ENCODE peak calls at places on chromosomes 13 and 19, in six cellular contexts. N is adrenal gland; V is body of pancreas; W is CD8-positive, alpha-beta T cell; L is fibroblast of pulmonary artery; K is breast epithelium. F is an unnamed sample.

GRCh38 chr19:13790354-13790753 is 4.9 kb upstream of the ZSWIM4 start:
- DNase-seq in L (no peak), K (no peak), W (no peak), N (no peak), V (no peak), F (no peak)

GRCh38 chr13:99314640-99315176 is 7.5 kb upstream of the GPR183 start:
- DNase-seq in K (no peak), V (no peak), W (no peak), N (no peak), L (peak), F (no peak)

GRCh38 chr19:20928371-20928770 is 5.3 kb downstream of the ZNF85 start:
- DNase-seq in V (no peak), W (no peak), N (no peak), K (no peak), L (peak), F (peak)

GRCh38 chr13:27466513-27466912 is 16.1 kb upstream of the MTIF3 start:
- DNase-seq in W (no peak), K (no peak), L (no peak), N (no peak), V (no peak), F (no peak)

GRCh38 chr13:29619995-29620394 is 24.5 kb upstream of the SLC7A1 start:
- DNase-seq in W (no peak), V (no peak), K (no peak), L (no peak), N (no peak), F (no peak)

GRCh38 chr13:98143157-98143553 is 261 bp downstream of the FARP1 start:
- DNase-seq in W (no peak), N (no peak), K (no peak), L (no peak), V (no peak), F (no peak)

GRCh38 chr13:46341112-46341711 is 45.8 kb downstream of the RUBCNL start:
- DNase-seq in W (no peak), K (no peak), V (no peak), N (peak), L (peak), F (no peak)

GRCh38 chr13:103812966-103813365 is 746.7 kb upstream of the SLC10A2 start:
- DNase-seq in V (no peak), L (peak), W (no peak), K (no peak), N (no peak), F (no peak)

GRCh38 chr13:99813346-99814095 is 158.0 kb downstream of the ZIC5 start:
- DNase-seq in V (no peak), L (no peak), W (no peak), K (no peak), N (no peak), F (no peak)

GRCh38 chr13:70253834-70254233 is 145.6 kb upstream of the KLHL1 start:
- DNase-seq in N (no peak), W (no peak), K (no peak), L (peak), V (no peak), F (no peak)

GRCh38 chr13:68234278-68234677 is 1004.1 kb upstream of the PCDH9 start:
- DNase-seq in N (no peak), V (no peak), W (no peak), K (no peak), L (peak), F (no peak)

GRCh38 chr13:31965361-31966066 is 66.1 kb upstream of the FRY start:
- DNase-seq in K (no peak), L (peak), N (no peak), V (peak), W (no peak), F (no peak)

GRCh38 chr19:10762656-10763055 is 44.8 kb downstream of the DNM2 start:
- DNase-seq in K (no peak), L (no peak), N (no peak), V (no peak), W (peak), F (no peak)

GRCh38 chr19:4425531-4425930 is 23.1 kb downstream of the CHAF1A start:
- DNase-seq in L (peak), K (no peak), W (no peak), N (no peak), V (no peak), F (peak)

GRCh38 chr13:111359237-111359915 is 38.9 kb downstream of the TEX29 start:
- DNase-seq in W (no peak), N (no peak), L (no peak), V (no peak), K (no peak), F (no peak)

GRCh38 chr13:106349080-106349841 is 186.2 kb downstream of the EFNB2 start:
- DNase-seq in W (no peak), V (peak), N (no peak), L (no peak), K (no peak), F (no peak)

DNA sequence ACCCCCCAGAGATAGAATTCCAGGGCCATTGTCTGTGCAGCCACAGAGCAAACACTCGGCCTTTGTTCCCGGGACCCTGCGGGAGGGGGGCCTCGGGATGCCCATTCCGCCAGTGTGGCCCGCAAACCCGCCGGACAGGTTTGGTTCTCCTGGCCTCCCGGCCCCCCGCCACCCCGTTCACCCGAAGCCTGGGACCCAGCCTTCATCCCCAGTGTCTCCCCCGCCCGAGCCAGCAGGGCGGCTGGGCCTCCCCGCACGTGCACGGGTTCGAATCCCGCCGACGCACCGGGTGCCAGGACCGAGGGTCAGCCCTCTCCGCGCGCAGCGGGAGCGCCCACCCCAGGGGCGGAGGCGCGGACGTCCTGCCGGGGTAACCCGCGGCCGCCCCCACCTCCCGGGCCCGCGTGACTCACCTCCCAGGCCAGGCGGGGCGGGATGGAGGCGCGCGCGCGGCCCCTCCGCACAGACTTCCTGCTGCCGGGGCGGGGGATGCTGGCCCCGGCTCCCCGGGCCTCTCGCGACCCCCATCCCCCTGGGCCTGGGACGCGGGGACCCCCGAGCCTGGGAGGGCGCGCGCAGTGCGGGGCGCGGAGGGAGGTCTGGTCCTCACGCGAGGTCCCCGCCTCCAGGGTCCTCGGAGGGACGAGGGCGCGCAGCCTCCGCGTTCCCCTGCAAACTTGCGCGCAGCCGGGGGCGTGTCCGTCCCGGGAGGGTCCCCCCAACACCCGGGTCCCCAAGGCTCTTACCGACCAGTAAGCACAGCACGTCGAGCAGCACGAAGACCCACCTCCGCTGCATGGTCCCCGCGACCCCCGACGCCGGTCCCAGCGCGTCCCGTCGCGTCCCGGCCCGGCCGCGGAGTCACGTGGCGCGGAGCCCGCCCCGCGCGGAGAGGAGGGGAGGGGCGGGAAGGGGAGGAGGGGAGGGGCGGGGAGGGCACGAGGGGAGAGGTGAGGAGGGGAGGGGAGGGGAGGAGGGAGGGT is at the start of gene PLPP2:
- DNase-seq in L (peak), W (no peak), K (peak), V (peak), N (no peak), F (no peak)
- H3K4me3 ChIP-seq in L (peak), W (peak), K (peak), V (peak), N (no peak), F (peak)

GRCh38 chr19:6772028-6772865 is at the start of gene VAV1:
- DNase-seq in K (no peak), N (peak), L (no peak), W (peak), V (no peak), F (no peak)
- TF ChIP-seq CTCF in K (no peak), N (no peak), L (peak), W (peak), V (no peak), F (no peak)

DNA sequence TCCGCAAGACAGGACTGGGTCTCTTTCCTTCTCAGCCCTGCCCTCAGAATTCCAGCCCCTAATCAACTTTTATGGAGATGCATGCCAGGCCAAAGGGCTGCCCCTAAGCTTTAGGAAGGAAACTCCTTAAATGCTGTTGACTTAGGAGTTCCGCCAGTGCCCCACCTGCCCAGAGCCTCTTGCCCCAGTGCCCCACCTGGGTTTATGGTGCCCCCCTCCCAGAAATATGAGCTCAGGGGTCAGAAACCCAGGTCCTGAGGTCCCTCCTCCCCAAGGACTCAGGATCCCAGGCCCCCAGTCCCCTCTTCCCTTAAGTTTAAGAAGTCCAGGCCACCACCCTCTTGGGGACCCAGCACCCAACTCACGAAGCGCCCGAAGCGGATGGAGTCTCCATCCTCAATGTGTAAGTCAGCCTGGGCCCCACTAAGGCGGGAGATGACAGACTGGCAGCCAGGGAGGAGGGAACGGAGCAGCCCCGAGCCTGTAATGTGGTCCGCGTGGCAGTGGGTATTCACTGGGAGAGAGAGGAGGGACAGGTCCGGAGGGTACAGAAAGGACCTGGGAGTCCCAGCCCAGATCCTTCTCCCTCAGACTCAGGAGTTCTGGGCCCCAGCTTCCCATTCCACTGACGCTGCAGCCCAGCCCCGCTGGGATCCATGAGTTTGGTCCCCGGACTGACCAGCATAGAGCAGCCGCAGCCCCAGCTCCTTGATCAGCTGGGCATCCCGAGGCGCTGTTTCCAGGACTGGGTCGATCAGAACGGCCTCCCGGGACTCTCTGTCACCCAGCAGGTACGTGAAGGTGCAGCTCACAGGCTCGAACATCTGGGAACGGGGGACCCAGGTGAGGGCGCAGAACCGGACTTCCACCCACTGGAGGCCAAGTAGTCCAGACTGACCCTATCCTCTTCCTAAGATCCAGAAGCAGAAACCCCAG is 897 bp downstream of the ETHE1 start:
- DNase-seq in L (no peak), V (peak), N (peak), W (no peak), K (no peak), F (no peak)
- H3K4me3 ChIP-seq in L (peak), V (peak), N (peak), W (peak), K (peak), F (peak)

DNA sequence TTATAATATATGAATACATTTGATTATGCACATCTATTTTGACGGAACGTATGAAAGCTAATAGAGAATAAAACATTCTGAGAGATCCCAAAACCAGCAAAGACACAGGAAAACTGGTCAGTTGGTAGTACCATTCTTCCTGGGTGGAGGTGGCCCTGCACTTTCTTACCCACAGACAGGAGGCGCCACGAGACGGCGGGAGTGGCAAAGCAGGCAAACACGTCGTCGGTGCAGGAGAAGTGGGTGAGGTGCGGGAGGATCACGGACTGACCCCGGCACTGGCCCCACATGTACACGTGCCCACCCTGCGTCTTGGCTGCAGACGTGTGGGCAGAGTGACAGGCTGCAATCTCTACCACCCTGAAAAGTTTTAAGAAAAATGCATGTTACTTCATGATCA is 36.1 kb downstream of the RCBTB1 start:
- DNase-seq in L (no peak), N (no peak), K (no peak), V (peak), W (no peak), F (no peak)
- TF ChIP-seq CTCF in L (no peak), N (no peak), K (no peak), V (no peak), W (no peak), F (peak)

F was measured in BJ.